ENCODE peak calls at places on chromosomes 3 and 15, in four cellular contexts. R is body of pancreas, H is fibroblast of lung, J is left ventricle myocardium inferior. K is an unnamed sample.

GRCh38 chr3:178062126-178062525 is 474.1 kb upstream of the KCNMB2 start:
- DNase-seq in H (no peak), R (no peak), J (no peak), K (no peak)

GRCh38 chr15:60708684-60709083 is 229.7 kb upstream of the ICE2 start:
- DNase-seq in J (no peak), R (no peak), H (peak; percentile 54), K (no peak)

GRCh38 chr3:171044828-171045793 is 18.6 kb upstream of the SLC2A2 start:
- DNase-seq in R (no peak), H (peak; percentile 78), J (no peak), K (no peak)

GRCh38 chr3:124509884-124510283 is 220.4 kb upstream of the UMPS start:
- DNase-seq in J (no peak), H (no peak), R (no peak), K (no peak)

GRCh38 chr3:115766587-115767492 is 143.5 kb downstream of the GAP43 start:
- DNase-seq in R (no peak), J (no peak), H (peak; percentile 62), K (no peak)

GRCh38 chr15:89462198-89462912 is 34.0 kb downstream of the RHCG start:
- DNase-seq in R (peak; percentile 90), J (no peak), H (peak; percentile 9), K (no peak)

GRCh38 chr15:55799287-55800212 is 56.6 kb upstream of the PRTG start:
- DNase-seq in R (no peak), H (peak; percentile 64), J (peak; percentile 19), K (no peak)

GRCh38 chr15:61584410-61584809 is 355.3 kb upstream of the RORA start:
- DNase-seq in H (peak; percentile 20), J (no peak), R (no peak), K (no peak)

GRCh38 chr3:197029511-197030167 is at the start of gene MELTF:
- DNase-seq in R (peak; percentile 65), H (peak; percentile 72), J (peak; percentile 68), K (peak; percentile 67)

GRCh38 chr3:65811050-65811766 is 227.5 kb downstream of the MAGI1 start:
- DNase-seq in J (peak; percentile 16), H (peak; percentile 8), R (no peak), K (peak; percentile 14)

GRCh38 chr15:26691249-26691648 is 81.6 kb downstream of the GABRB3 start:
- DNase-seq in R (no peak), J (no peak), H (no peak), K (no peak)
- H3K9me3 ChIP-seq in R (no peaks in the 10 kb centered on the region), J (peaks cover 30% of the 10 kb centered on the region), H (no peaks in the 10 kb centered on the region), K (peaks cover 7% of the 10 kb centered on the region)

GRCh38 chr3:134149286-134149685 is 101.4 kb downstream of the RYK start:
- DNase-seq in H (no peak), R (no peak), J (no peak), K (no peak)
- H3K9me3 ChIP-seq in H (no peaks in the 10 kb centered on the region), R (no peaks in the 10 kb centered on the region), J (no peaks in the 10 kb centered on the region), K (no peaks in the 10 kb centered on the region)

GRCh38 chr3:13812039-13812438 is 67.8 kb downstream of the WNT7A start:
- DNase-seq in J (no peak), R (no peak), H (no peak), K (no peak)
- H3K9me3 ChIP-seq in J (peaks cover 49% of the 10 kb centered on the region), R (peaks cover 29% of the 10 kb centered on the region), H (no peaks in the 10 kb centered on the region), K (peaks cover 29% of the 10 kb centered on the region)

DNA sequence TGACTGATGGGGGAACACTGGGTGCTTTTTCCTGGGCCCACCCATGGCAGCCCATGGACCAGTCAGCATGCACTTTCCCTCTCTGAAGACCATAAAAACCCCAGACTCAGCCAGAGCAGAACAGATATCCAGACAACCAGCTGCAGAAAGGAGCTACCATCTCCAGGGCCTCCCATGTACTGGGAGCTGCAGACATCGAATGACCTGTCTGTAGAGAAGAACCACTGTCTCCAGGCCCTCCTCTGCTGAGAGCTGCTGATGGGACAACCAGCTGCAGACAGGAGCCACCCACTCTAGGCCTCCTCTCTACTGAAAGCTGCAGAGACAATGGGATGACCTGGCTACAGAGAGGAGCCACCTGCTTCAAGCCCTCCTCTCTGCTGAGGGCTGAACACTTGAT is 66.6 kb downstream of the PROS1 start:
- DNase-seq in J (no peak), R (no peak), H (no peak), K (no peak)
- H3K9me3 ChIP-seq in J (peaks cover 9% of the 10 kb centered on the region), R (no peaks in the 10 kb centered on the region), H (no peaks in the 10 kb centered on the region), K (no peaks in the 10 kb centered on the region)

GRCh38 chr3:104281713-104282112 is 1085.0 kb upstream of the ALCAM start:
- DNase-seq in H (no peak), J (no peak), R (no peak), K (no peak)
- H3K9me3 ChIP-seq in H (no peaks in the 10 kb centered on the region), J (peaks cover 64% of the 10 kb centered on the region), R (peaks cover 10% of the 10 kb centered on the region), K (peaks cover 7% of the 10 kb centered on the region)

GRCh38 chr15:65394280-65394789 is 16.5 kb upstream of the IGDCC3 start:
- DNase-seq in R (no peak), H (no peak), J (peak; percentile 1), K (no peak)
- H3K9me3 ChIP-seq in R (no peaks in the 10 kb centered on the region), H (no peaks in the 10 kb centered on the region), J (no peaks in the 10 kb centered on the region), K (no peaks in the 10 kb centered on the region)